ENCODE peak calls at places on chromosome 10, in four cellular contexts. U, X, V and N are unnamed samples. For H3K36me3 and H3K4me1, the result is how much of the 10 kb centered on the place peaks cover.

GRCh38 chr10:119312241-119312640 is 104.9 kb downstream of the GRK5 start:
- DNase-seq in U (no peak), X (no peak), V (no peak), N (no peak)

GRCh38 chr10:12980080-12980656 is 21.3 kb downstream of the CCDC3 start:
- DNase-seq in U (no peak), X (no peak), V (no peak), N (no peak)

GRCh38 chr10:122157451-122157850 is 113.6 kb upstream of the BTBD16 start:
- DNase-seq in U (no peak), X (no peak), V (no peak), N (no peak)

GRCh38 chr10:11178606-11179221 is 161.0 kb downstream of the CELF2 start:
- DNase-seq in U (peak), X (peak), V (no peak), N (no peak)

GRCh38 chr10:3681642-3682554 is 103.1 kb downstream of the KLF6 start:
- DNase-seq in U (no peak), X (peak), V (no peak), N (no peak)

GRCh38 chr10:31140716-31141115 is 109.1 kb upstream of the ZNF438 start:
- DNase-seq in U (no peak), X (no peak), V (no peak), N (no peak)

GRCh38 chr10:4885142-4885541 is 59.1 kb downstream of the AKR1E2 start:
- DNase-seq in U (no peak), X (no peak), V (no peak), N (no peak)

GRCh38 chr10:101779544-101780186 is 3.6 kb downstream of the NPM3 start:
- DNase-seq in U (peak), X (peak), V (peak), N (peak)

GRCh38 chr10:6037422-6037821 is 24.7 kb downstream of the IL2RA start:
- DNase-seq in U (no peak), X (no peak), V (no peak), N (no peak)

GRCh38 chr10:84194424-84195043 is at the start of gene CDHR1:
- DNase-seq in U (peak), X (no peak), V (no peak), N (peak)

GRCh38 chr10:78921906-78922305 is 146.9 kb upstream of the ZMIZ1 start:
- DNase-seq in U (no peak), X (no peak), V (no peak), N (no peak)

GRCh38 chr10:86711957-86712708 is 43.8 kb downstream of the LDB3 start:
- DNase-seq in U (no peak), X (no peak), V (peak), N (peak)

GRCh38 chr10:3355536-3355935 is 183.0 kb upstream of the PITRM1 start:
- DNase-seq in U (no peak), X (no peak), V (no peak), N (no peak)

GRCh38 chr10:52563361-52563760 is 209.2 kb downstream of the MBL2 start:
- DNase-seq in U (no peak), X (no peak), V (no peak), N (no peak)

GRCh38 chr10:84360634-84361365 is 32.4 kb downstream of the CCSER2 start:
- DNase-seq in U (no peak), X (no peak), V (no peak), N (no peak)

GRCh38 chr10:93148476-93148875 is 74.8 kb downstream of the CYP26A1 start:
- DNase-seq in U (no peak), X (no peak), V (no peak), N (no peak)

GRCh38 chr10:110041479-110041829 is 33.7 kb downstream of the ADD3 start:
- DNase-seq in U (no peak), X (no peak), V (no peak), N (no peak)

GRCh38 chr10:108393111-108393510 is 1228.6 kb upstream of the SORCS1 start:
- DNase-seq in U (no peak), X (no peak), V (no peak), N (no peak)

DNA sequence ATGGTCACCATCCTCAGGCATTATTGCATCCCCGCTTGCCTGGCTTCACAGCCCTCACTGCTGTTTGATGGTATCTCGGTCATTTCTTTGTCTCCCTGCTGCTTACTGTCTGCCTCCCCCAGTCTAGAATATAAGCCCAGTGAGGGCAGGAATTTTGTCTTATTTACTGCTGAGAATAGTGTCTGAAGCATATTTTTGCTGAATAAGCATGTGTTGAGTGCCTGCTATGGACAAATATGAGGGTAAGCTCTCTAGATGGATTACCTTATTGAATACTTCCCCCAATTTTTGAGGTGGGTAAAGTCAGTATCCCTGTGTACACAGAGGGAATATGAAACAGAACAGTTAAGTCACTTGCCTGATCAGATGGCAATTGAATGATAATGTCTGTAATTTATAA is 36.5 kb upstream of the CABCOCO1 start:
- DNase-seq in U (no peak), X (no peak), V (no peak), N (no peak)
- H3K36me3 ChIP-seq in U (under half), X (under half), V (under half), N (under half)

GRCh38 chr10:26697163-26697921 is at the start of gene PDSS1:
- DNase-seq in U (peak), X (peak), V (peak), N (peak)
- TF ChIP-seq POLR2A in U (peak), X (peak), V (no peak), N (peak)

GRCh38 chr10:80270887-80271286 is 18.6 kb downstream of the MAT1A start:
- DNase-seq in U (no peak), X (no peak), V (no peak), N (no peak)

GRCh38 chr10:80266513-80266863 is 23.0 kb downstream of the MAT1A start:
- DNase-seq in U (no peak), X (no peak), V (no peak), N (no peak)

GRCh38 chr10:80265740-80266512 is 23.5 kb downstream of the MAT1A start:
- DNase-seq in U (no peak), X (no peak), V (no peak), N (no peak)

GRCh38 chr10:80268938-80269588 is 20.4 kb downstream of the MAT1A start:
- DNase-seq in U (no peak), X (no peak), V (no peak), N (no peak)

DNA sequence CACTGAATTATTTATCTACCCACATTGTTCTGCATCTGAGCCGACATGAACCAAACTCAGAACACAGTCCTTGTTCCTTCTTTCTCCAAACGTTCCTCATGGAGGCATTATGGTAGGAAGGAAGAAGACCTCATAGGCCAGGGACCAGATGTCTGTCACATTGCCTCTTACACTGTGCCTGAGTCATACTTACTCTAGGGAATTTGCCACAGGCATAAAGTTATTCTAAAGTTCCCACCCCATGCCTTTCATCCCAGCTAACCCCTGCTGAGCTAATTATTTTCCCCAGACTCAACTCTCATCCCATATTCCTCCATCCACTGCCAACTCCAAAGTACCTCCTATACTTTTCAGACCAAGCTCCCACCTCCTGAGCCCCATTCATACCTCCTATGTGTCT is 21.2 kb downstream of the MAT1A start:
- DNase-seq in U (no peak), X (no peak), V (no peak), N (no peak)
- H3K4me1 ChIP-seq in U (under half), X (under half), V (under half), N (under half)

DNA sequence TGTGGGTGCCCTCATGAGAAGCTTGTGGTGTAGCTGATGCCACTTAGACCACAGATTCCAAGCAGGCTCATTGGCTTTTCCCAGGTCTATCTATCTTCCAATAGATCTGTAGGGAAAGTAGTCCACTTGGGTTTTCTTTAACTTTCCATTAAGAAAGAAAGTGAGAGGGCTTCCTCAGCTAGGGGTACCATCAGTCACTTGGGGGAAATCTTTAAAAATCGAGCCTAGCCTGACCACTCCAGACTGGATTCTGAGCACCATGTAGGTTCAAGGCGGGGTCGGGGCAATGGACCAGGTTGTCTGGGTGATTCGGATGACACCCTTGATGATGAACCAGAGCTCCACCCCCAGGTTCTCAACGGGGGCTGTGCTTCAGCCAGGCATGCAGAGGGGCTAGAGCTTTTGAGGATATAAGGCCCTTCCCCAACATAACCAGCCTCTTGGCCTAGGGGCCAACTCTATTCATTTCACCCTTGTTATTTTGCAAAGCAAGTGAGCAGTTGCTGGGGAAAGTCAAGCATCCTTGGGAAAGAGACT is 27.0 kb downstream of the ITPRIP start:
- DNase-seq in U (no peak), X (no peak), V (no peak), N (no peak)
- H3K36me3 ChIP-seq in U (under half), X (under half), V (under half), N (under half)